ENCODE peak calls at places on chromosome 15, in five cellular contexts. One of them, this sample, is unnamed.

GRCh38 chr15:26102988-26103387 is 239.9 kb upstream of the ATP10A start:
- DNase-seq in HepG2: no peak
- DNase-seq in WTC11: no peak
- DNase-seq in GM12878: no peak
- DNase-seq in K562: peak; percentile 24
- DNase-seq in this sample: no peak

GRCh38 chr15:78778422-78778821 is 32.8 kb downstream of the ADAMTS7 start:
- DNase-seq in HepG2: no peak
- DNase-seq in WTC11: no peak
- DNase-seq in GM12878: no peak
- DNase-seq in K562: no peak
- DNase-seq in this sample: no peak

GRCh38 chr15:41043276-41043675 is 72.8 kb downstream of the INO80 start:
- DNase-seq in HepG2: peak; percentile 13
- DNase-seq in WTC11: no peak
- DNase-seq in GM12878: no peak
- DNase-seq in K562: no peak
- DNase-seq in this sample: no peak

GRCh38 chr15:90683371-90683770 is 33.8 kb upstream of the BLM start:
- DNase-seq in HepG2: no peak
- DNase-seq in WTC11: peak; percentile 25
- DNase-seq in GM12878: no peak
- DNase-seq in K562: peak; percentile 36
- DNase-seq in this sample: no peak

GRCh38 chr15:40743921-40744809 is 10.9 kb downstream of the RMDN3 start:
- DNase-seq in HepG2: no peak
- DNase-seq in WTC11: no peak
- DNase-seq in GM12878: no peak
- DNase-seq in K562: peak; percentile 62
- DNase-seq in this sample: peak; percentile 56

GRCh38 chr15:70195808-70196304 is 98.1 kb upstream of the TLE3 start:
- DNase-seq in HepG2: peak; percentile 67
- DNase-seq in WTC11: no peak
- DNase-seq in GM12878: no peak
- DNase-seq in K562: peak; percentile 16
- DNase-seq in this sample: peak; percentile 32

GRCh38 chr15:51232581-51232980 is 105.8 kb downstream of the CYP19A1 start:
- DNase-seq in HepG2: no peak
- DNase-seq in WTC11: no peak
- DNase-seq in GM12878: no peak
- DNase-seq in K562: no peak
- DNase-seq in this sample: no peak

GRCh38 chr15:75049392-75049791 is 26.0 kb downstream of the PPCDC start:
- DNase-seq in HepG2: no peak
- DNase-seq in WTC11: no peak
- DNase-seq in GM12878: no peak
- DNase-seq in K562: no peak
- DNase-seq in this sample: no peak

GRCh38 chr15:98548172-98548971 is 100.0 kb upstream of the IGF1R start:
- DNase-seq in HepG2: no peak
- DNase-seq in WTC11: peak; percentile 72
- DNase-seq in GM12878: no peak
- DNase-seq in K562: no peak
- DNase-seq in this sample: peak; percentile 72

GRCh38 chr15:79994651-79995050 is 23.7 kb upstream of the BCL2A1 start:
- DNase-seq in HepG2: no peak
- DNase-seq in WTC11: no peak
- DNase-seq in GM12878: no peak
- DNase-seq in K562: no peak
- DNase-seq in this sample: no peak

GRCh38 chr15:66923438-66923881 is 141.9 kb upstream of the SMAD3 start:
- DNase-seq in HepG2: peak; percentile 34
- DNase-seq in WTC11: peak; percentile 82
- DNase-seq in GM12878: no peak
- DNase-seq in K562: peak; percentile 59
- DNase-seq in this sample: peak; percentile 64

GRCh38 chr15:38996111-38996541 is 431.5 kb upstream of the RASGRP1 start:
- DNase-seq in HepG2: no peak
- DNase-seq in WTC11: no peak
- DNase-seq in GM12878: no peak
- DNase-seq in K562: no peak
- DNase-seq in this sample: no peak

GRCh38 chr15:41774873-41775417 is 661 bp downstream of the MAPKBP1 start:
- DNase-seq in HepG2: no peak
- DNase-seq in WTC11: no peak
- DNase-seq in GM12878: no peak
- DNase-seq in K562: no peak
- DNase-seq in this sample: no peak

GRCh38 chr15:31255176-31255510 is 71.5 kb upstream of the KLF13 start:
- DNase-seq in HepG2: no peak
- DNase-seq in WTC11: no peak
- DNase-seq in GM12878: no peak
- DNase-seq in K562: no peak
- DNase-seq in this sample: no peak

GRCh38 chr15:74906193-74906449 is 530 bp downstream of the FAM219B start:
- DNase-seq in HepG2: no peak
- DNase-seq in WTC11: no peak
- DNase-seq in GM12878: no peak
- DNase-seq in K562: peak; percentile 47
- DNase-seq in this sample: peak; percentile 49

GRCh38 chr15:39239562-39239961 is 341.3 kb upstream of the THBS1 start:
- DNase-seq in HepG2: no peak
- DNase-seq in WTC11: no peak
- DNase-seq in GM12878: no peak
- DNase-seq in K562: no peak
- DNase-seq in this sample: no peak

GRCh38 chr15:77852241-77853007 is 219.7 kb upstream of the LINGO1 start:
- DNase-seq in HepG2: no peak
- DNase-seq in WTC11: no peak
- DNase-seq in GM12878: no peak
- DNase-seq in K562: no peak
- DNase-seq in this sample: no peak

GRCh38 chr15:40843885-40844542 is at the start of gene SPINT1:
- DNase-seq in HepG2: no peak
- DNase-seq in WTC11: peak; percentile 63
- DNase-seq in GM12878: no peak
- DNase-seq in K562: peak; percentile 51
- DNase-seq in this sample: no peak

GRCh38 chr15:41933771-41934170 is 38.6 kb downstream of the EHD4 start:
- DNase-seq in HepG2: no peak
- DNase-seq in WTC11: no peak
- DNase-seq in GM12878: no peak
- DNase-seq in K562: no peak
- DNase-seq in this sample: no peak

GRCh38 chr15:100115066-100115710 is 226.6 kb downstream of the ADAMTS17 start:
- DNase-seq in HepG2: no peak
- DNase-seq in WTC11: no peak
- DNase-seq in GM12878: no peak
- DNase-seq in K562: no peak
- DNase-seq in this sample: no peak

GRCh38 chr15:78234515-78235040 is at the start of gene ACSBG1:
- DNase-seq in HepG2: no peak
- DNase-seq in WTC11: peak; percentile 28
- DNase-seq in GM12878: no peak
- DNase-seq in K562: no peak
- DNase-seq in this sample: no peak

GRCh38 chr15:66707310-66708160 is 5.5 kb downstream of the SMAD6 start:
- DNase-seq in HepG2: peak; percentile 47
- DNase-seq in WTC11: peak; percentile 69
- DNase-seq in GM12878: no peak
- DNase-seq in K562: no peak
- DNase-seq in this sample: peak; percentile 63

GRCh38 chr15:70165811-70166284 is 68.1 kb upstream of the TLE3 start:
- DNase-seq in HepG2: no peak
- DNase-seq in WTC11: no peak
- DNase-seq in GM12878: no peak
- DNase-seq in K562: no peak
- DNase-seq in this sample: no peak

GRCh38 chr15:100171411-100171810 is 170.4 kb downstream of the ADAMTS17 start:
- DNase-seq in HepG2: no peak
- DNase-seq in WTC11: no peak
- DNase-seq in GM12878: no peak
- DNase-seq in K562: no peak
- DNase-seq in this sample: no peak

GRCh38 chr15:94075349-94075748 is 156.0 kb upstream of the MCTP2 start:
- DNase-seq in HepG2: no peak
- DNase-seq in WTC11: no peak
- DNase-seq in GM12878: no peak
- DNase-seq in K562: no peak
- DNase-seq in this sample: no peak

GRCh38 chr15:36294359-36294758 is 285.1 kb upstream of the CDIN1 start:
- DNase-seq in HepG2: no peak
- DNase-seq in WTC11: no peak
- DNase-seq in GM12878: no peak
- DNase-seq in K562: no peak
- DNase-seq in this sample: no peak

GRCh38 chr15:68298882-68299381 is 21.4 kb downstream of the FEM1B start:
- DNase-seq in HepG2: no peak
- DNase-seq in WTC11: no peak
- DNase-seq in GM12878: peak; percentile 77
- DNase-seq in K562: no peak
- DNase-seq in this sample: no peak

GRCh38 chr15:53295574-53295973 is 463.9 kb downstream of the WDR72 start:
- DNase-seq in HepG2: no peak
- DNase-seq in WTC11: no peak
- DNase-seq in GM12878: no peak
- DNase-seq in K562: no peak
- DNase-seq in this sample: no peak

GRCh38 chr15:53297828-53298227 is 461.6 kb downstream of the WDR72 start:
- DNase-seq in HepG2: peak; percentile 50
- DNase-seq in WTC11: no peak
- DNase-seq in GM12878: no peak
- DNase-seq in K562: no peak
- DNase-seq in this sample: no peak

GRCh38 chr15:53296603-53297002 is 462.9 kb downstream of the WDR72 start:
- DNase-seq in HepG2: peak; percentile 18
- DNase-seq in WTC11: no peak
- DNase-seq in GM12878: no peak
- DNase-seq in K562: no peak
- DNase-seq in this sample: no peak
- TF ChIP-seq ESRRA in HepG2: no peak
- TF ChIP-seq ESRRA in WTC11: no peak
- TF ChIP-seq ESRRA in GM12878: no peak
- TF ChIP-seq ESRRA in K562: no peak
- TF ChIP-seq ESRRA in this sample: no peak

GRCh38 chr15:89496155-89497098 is at the start of gene RHCG:
- DNase-seq in HepG2: peak; percentile 69
- DNase-seq in WTC11: peak; percentile 84
- DNase-seq in GM12878: no peak
- DNase-seq in K562: peak; percentile 58
- DNase-seq in this sample: peak; percentile 94
- TF ChIP-seq ESRRA in HepG2: no peak
- TF ChIP-seq ESRRA in WTC11: no peak
- TF ChIP-seq ESRRA in GM12878: no peak
- TF ChIP-seq ESRRA in K562: no peak
- TF ChIP-seq ESRRA in this sample: no peak

GRCh38 chr15:88707766-88708165 is 69.0 kb downstream of the ISG20 start:
- DNase-seq in HepG2: no peak
- DNase-seq in WTC11: no peak
- DNase-seq in GM12878: no peak
- DNase-seq in K562: no peak
- DNase-seq in this sample: no peak

GRCh38 chr15:88702983-88703382 is 64.2 kb downstream of the ISG20 start:
- DNase-seq in HepG2: no peak
- DNase-seq in WTC11: no peak
- DNase-seq in GM12878: no peak
- DNase-seq in K562: no peak
- DNase-seq in this sample: no peak

GRCh38 chr15:88705769-88706165 is 67.0 kb downstream of the ISG20 start:
- DNase-seq in HepG2: no peak
- DNase-seq in WTC11: no peak
- DNase-seq in GM12878: no peak
- DNase-seq in K562: no peak
- DNase-seq in this sample: no peak

GRCh38 chr15:88703533-88703932 is 64.7 kb downstream of the ISG20 start:
- DNase-seq in HepG2: no peak
- DNase-seq in WTC11: no peak
- DNase-seq in GM12878: no peak
- DNase-seq in K562: no peak
- DNase-seq in this sample: no peak

DNA sequence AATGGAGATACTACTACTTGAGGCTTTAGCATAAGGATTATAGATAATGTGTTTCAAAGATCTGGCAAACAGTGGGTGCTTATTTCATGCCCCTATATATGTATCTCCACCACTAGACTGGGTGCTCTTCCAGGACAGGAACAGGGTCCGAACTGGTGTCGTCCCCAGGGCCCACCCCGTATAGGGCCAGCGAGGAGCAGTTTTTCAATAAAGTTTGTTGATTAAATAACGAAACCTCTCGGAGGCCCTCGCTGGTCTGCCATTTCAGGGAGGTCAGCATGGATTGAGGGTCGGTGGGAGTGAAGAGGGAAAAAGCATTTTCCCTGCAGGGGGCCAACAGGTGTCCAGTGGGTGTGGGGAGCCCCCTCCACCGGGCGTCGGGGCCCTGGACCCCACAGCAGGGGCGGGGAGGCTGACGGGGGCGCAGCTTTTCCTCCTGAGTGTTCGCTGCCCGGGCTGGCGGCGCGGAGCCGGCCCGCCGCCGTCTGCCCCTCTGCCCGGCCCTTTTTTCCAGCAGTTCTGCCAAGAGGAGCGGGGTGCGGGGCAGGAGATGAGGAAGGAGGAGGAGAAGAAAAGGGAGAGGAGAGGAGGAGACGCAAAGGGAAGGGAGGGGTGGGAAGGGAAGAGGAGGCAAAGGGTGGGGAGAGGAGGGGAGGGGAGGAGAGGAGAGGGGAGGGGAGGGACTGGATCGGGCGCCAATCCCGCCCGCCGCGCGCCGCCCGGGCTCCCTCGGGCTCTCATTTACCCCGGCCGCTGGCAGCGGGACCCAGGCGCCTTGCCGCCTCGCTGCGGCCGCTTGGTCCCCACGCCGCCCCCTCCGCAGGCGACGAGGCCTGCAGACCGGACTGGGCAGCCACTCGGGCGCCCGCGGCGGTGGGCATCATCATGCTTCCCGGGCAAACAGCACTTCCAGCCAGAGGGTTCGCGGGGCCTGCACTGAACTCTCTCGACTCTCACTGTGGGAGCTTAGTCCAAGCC is 66.3 kb downstream of the ISG20 start:
- DNase-seq in HepG2: no peak
- DNase-seq in WTC11: peak; percentile 40
- DNase-seq in GM12878: no peak
- DNase-seq in K562: no peak
- DNase-seq in this sample: no peak
- TF ChIP-seq ESRRA in HepG2: no peak
- TF ChIP-seq ESRRA in WTC11: no peak
- TF ChIP-seq ESRRA in GM12878: no peak
- TF ChIP-seq ESRRA in K562: no peak
- TF ChIP-seq ESRRA in this sample: no peak

DNA sequence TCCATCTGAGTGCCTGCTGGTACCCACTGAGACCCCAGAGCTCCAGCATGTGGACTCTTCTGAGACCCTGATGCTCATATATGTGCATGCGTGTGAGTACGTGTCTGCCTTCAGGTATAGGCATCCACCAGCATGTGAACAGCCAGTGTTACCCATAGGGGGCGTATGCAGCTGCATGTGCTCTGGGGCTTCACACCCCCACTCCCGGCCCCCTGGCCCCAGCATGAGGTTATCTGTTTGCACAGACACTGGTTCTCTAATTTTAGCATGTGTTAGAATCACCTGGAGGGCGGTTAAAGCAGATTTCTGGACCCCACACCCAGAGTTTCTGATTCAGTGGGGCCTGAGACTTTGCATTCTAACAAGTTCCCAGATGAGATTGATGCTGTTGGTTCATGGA is 824 bp upstream of the CILP start:
- DNase-seq in HepG2: peak; percentile 42
- DNase-seq in WTC11: peak; percentile 69
- DNase-seq in GM12878: no peak
- DNase-seq in K562: peak; percentile 89
- DNase-seq in this sample: peak; percentile 54
- TF ChIP-seq ESRRA in HepG2: no peak
- TF ChIP-seq ESRRA in WTC11: no peak
- TF ChIP-seq ESRRA in GM12878: no peak
- TF ChIP-seq ESRRA in K562: no peak
- TF ChIP-seq ESRRA in this sample: no peak